ENCODE peak calls at places on chromosomes 5 and 9, in seven cellular contexts. I, H, Y, N, D, A and W are unnamed samples.

GRCh38 chr5:81657386-81657785 is 93.5 kb downstream of the SSBP2 start:
- DNase-seq in I (no peak), H (no peak), Y (peak), N (no peak), D (no peak), A (no peak), W (no peak)

GRCh38 chr5:5203441-5203840 is 63.3 kb downstream of the ADAMTS16 start:
- DNase-seq in I (no peak), H (no peak), Y (no peak), N (no peak), D (no peak), A (no peak), W (no peak)

GRCh38 chr5:137491121-137491520 is 8.0 kb downstream of the SPOCK1 start:
- DNase-seq in I (no peak), H (peak), Y (peak), N (no peak), D (no peak), A (no peak), W (no peak)

GRCh38 chr5:107553063-107553676 is 117.6 kb downstream of the EFNA5 start:
- DNase-seq in I (peak), H (no peak), Y (peak), N (no peak), D (no peak), A (no peak), W (peak)

GRCh38 chr5:138961221-138961620 is 86.1 kb upstream of the LRRTM2 start:
- DNase-seq in I (no peak), H (no peak), Y (no peak), N (no peak), D (no peak), A (no peak), W (no peak)

GRCh38 chr9:79014929-79015699 is 556.7 kb upstream of the TLE4 start:
- DNase-seq in I (no peak), H (peak), Y (peak), N (no peak), D (no peak), A (no peak), W (peak)

GRCh38 chr5:143182901-143183820 is 220.3 kb downstream of the NR3C1 start:
- DNase-seq in I (no peak), H (peak), Y (no peak), N (peak), D (no peak), A (peak), W (no peak)

GRCh38 chr9:95079461-95079860 is 238.0 kb downstream of the FANCC start:
- DNase-seq in I (no peak), H (no peak), Y (no peak), N (no peak), D (no peak), A (no peak), W (no peak)

GRCh38 chr5:100110497-100110896 is 424.7 kb upstream of the FAM174A start:
- DNase-seq in I (no peak), H (no peak), Y (peak), N (no peak), D (no peak), A (no peak), W (no peak)

GRCh38 chr9:128005938-128006337 is 25.1 kb upstream of the EEIG1 start:
- DNase-seq in I (no peak), H (no peak), Y (no peak), N (no peak), D (no peak), A (no peak), W (no peak)

GRCh38 chr9:18821794-18822193 is 211.2 kb downstream of the SAXO1 start:
- DNase-seq in I (no peak), H (no peak), Y (peak), N (no peak), D (no peak), A (no peak), W (peak)

GRCh38 chr9:98539954-98540353 is 168.8 kb downstream of the GABBR2 start:
- DNase-seq in I (no peak), H (peak), Y (no peak), N (no peak), D (no peak), A (no peak), W (no peak)

GRCh38 chr5:74641778-74642542 is 1.4 kb upstream of the ENC1 start:
- DNase-seq in I (peak), H (peak), Y (peak), N (no peak), D (no peak), A (peak), W (peak)

GRCh38 chr5:64666058-64666457 is 24.2 kb upstream of the SHISAL2B start:
- DNase-seq in I (peak), H (peak), Y (peak), N (no peak), D (peak), A (no peak), W (peak)

GRCh38 chr5:7714119-7714518 is 136.8 kb downstream of the CFAP90 start:
- DNase-seq in I (no peak), H (no peak), Y (no peak), N (no peak), D (peak), A (no peak), W (no peak)

GRCh38 chr5:159781626-159782157 is 134.6 kb upstream of the ADRA1B start:
- DNase-seq in I (no peak), H (no peak), Y (peak), N (no peak), D (no peak), A (no peak), W (no peak)

GRCh38 chr5:111092062-111092853 is at the start of gene WDR36:
- DNase-seq in I (peak), H (peak), Y (peak), N (peak), D (peak), A (peak), W (peak)

GRCh38 chr9:112970939-112971338 is 41.1 kb downstream of the ZNF883 start:
- DNase-seq in I (no peak), H (peak), Y (no peak), N (no peak), D (no peak), A (no peak), W (peak)

GRCh38 chr9:74355107-74355506 is 142.0 kb upstream of the RORB start:
- DNase-seq in I (no peak), H (no peak), Y (no peak), N (no peak), D (no peak), A (no peak), W (no peak)

GRCh38 chr9:123927625-123928308 is 2.2 kb downstream of the DENND1A start:
- DNase-seq in I (peak), H (peak), Y (peak), N (no peak), D (no peak), A (peak), W (peak)

GRCh38 chr9:19387317-19387716 is 7.3 kb upstream of the RPS6 start:
- DNase-seq in I (no peak), H (no peak), Y (no peak), N (no peak), D (no peak), A (no peak), W (no peak)

GRCh38 chr5:159910843-159911229 is 5.4 kb upstream of the ADRA1B start:
- DNase-seq in I (no peak), H (no peak), Y (no peak), N (no peak), D (no peak), A (no peak), W (no peak)

GRCh38 chr5:89686081-89686765 is 723.3 kb downstream of the CETN3 start:
- DNase-seq in I (no peak), H (peak), Y (no peak), N (no peak), D (no peak), A (no peak), W (no peak)

GRCh38 chr9:89436963-89437625 is 60.8 kb downstream of the SEMA4D start:
- DNase-seq in I (no peak), H (no peak), Y (peak), N (no peak), D (no peak), A (peak), W (no peak)

GRCh38 chr5:41834506-41834905 is 35.7 kb downstream of the OXCT1 start:
- DNase-seq in I (no peak), H (no peak), Y (no peak), N (no peak), D (no peak), A (no peak), W (no peak)

GRCh38 chr5:152470167-152470566 is 65.1 kb upstream of the NMUR2 start:
- DNase-seq in I (no peak), H (no peak), Y (no peak), N (no peak), D (no peak), A (no peak), W (no peak)

GRCh38 chr5:54317511-54318260 is 7.3 kb upstream of the ARL15 start:
- DNase-seq in I (no peak), H (no peak), Y (peak), N (no peak), D (no peak), A (no peak), W (no peak)
- H3K4me3 ChIP-seq in I (no peak), H (no peak), Y (no peak), N (no peak), D (no peak), A (no peak), W (no peak)

GRCh38 chr9:109253637-109254284 is 67.1 kb downstream of the EPB41L4B start:
- DNase-seq in I (no peak), H (peak), Y (peak), N (no peak), D (no peak), A (no peak), W (peak)
- TF ChIP-seq CTCF in I (no peak), H (no peak), Y (peak), N (no peak), D (no peak), A (no peak), W (no peak)

GRCh38 chr5:80033513-80033912 is 1.6 kb upstream of the THBS4 start:
- DNase-seq in I (no peak), H (no peak), Y (peak), N (no peak), D (no peak), A (peak), W (peak)
- H3K4me3 ChIP-seq in I (no peak), H (no peak), Y (no peak), N (no peak), D (no peak), A (no peak), W (no peak)

GRCh38 chr5:53381-54174 is 38.4 kb upstream of the PLEKHG4B start:
- DNase-seq in I (no peak), H (peak), Y (peak), N (no peak), D (peak), A (no peak), W (no peak)
- TF ChIP-seq CTCF in I (peak), H (no peak), Y (no peak), N (no peak), D (no peak), A (no peak), W (no peak)

GRCh38 chr5:176597417-176598389 is 12.3 kb downstream of the GPRIN1 start:
- DNase-seq in I (no peak), H (no peak), Y (no peak), N (no peak), D (no peak), A (no peak), W (no peak)
- H3K4me3 ChIP-seq in I (no peak), H (no peak), Y (no peak), N (no peak), D (no peak), A (no peak), W (no peak)

GRCh38 chr5:66436721-66437120 is 159.5 kb upstream of the MAST4 start:
- DNase-seq in I (no peak), H (no peak), Y (peak), N (no peak), D (no peak), A (peak), W (no peak)
- TF ChIP-seq CTCF in I (no peak), H (peak), Y (peak), N (no peak), D (peak), A (peak), W (no peak)

DNA sequence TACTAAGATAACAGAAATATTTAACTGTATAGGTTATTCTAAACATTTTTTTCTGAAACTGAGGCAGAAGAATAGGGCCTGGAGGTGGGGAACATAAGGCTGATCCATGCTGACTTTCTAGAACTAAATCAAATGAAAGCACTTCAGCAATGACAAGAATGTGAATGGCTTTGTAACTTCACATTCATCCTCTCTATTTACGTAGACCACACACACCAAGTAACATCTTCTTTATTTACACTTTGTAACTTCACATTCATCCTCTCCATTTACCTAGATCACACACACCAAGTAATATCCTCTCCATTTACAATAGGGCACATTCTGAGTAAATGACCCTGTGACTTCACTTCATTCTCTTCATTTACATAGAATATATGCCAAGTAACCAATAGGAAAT is 251.8 kb upstream of the CDH9 start:
- DNase-seq in I (no peak), H (no peak), Y (no peak), N (no peak), D (no peak), A (no peak), W (no peak)
- H3K4me3 ChIP-seq in I (no peak), H (no peak), Y (no peak), N (no peak), D (no peak), A (no peak), W (no peak)